ENCODE peak calls at places on chromosomes 16 and 17, in five cellular contexts. One of them, this sample, is unnamed.

GRCh38 chr16:26263406-26263805 is 571.6 kb downstream of the HS3ST4 start:
- DNase-seq in dorsolateral prefrontal cortex: no peak
- DNase-seq in heart right ventricle: no peak
- DNase-seq in fibroblast of lung: no peak
- DNase-seq in A549: no peak
- DNase-seq in this sample: no peak

GRCh38 chr17:3448059-3448630 is 14.5 kb upstream of the OR1E2 start:
- DNase-seq in dorsolateral prefrontal cortex: no peak
- DNase-seq in heart right ventricle: no peak
- DNase-seq in fibroblast of lung: no peak
- DNase-seq in A549: peak
- DNase-seq in this sample: no peak

GRCh38 chr16:85762970-85763369 is 12.1 kb upstream of the C16orf74 start:
- DNase-seq in dorsolateral prefrontal cortex: no peak
- DNase-seq in heart right ventricle: no peak
- DNase-seq in fibroblast of lung: no peak
- DNase-seq in A549: no peak
- DNase-seq in this sample: no peak

GRCh38 chr17:18166894-18167293 is 16.7 kb upstream of the ALKBH5 start:
- DNase-seq in dorsolateral prefrontal cortex: no peak
- DNase-seq in heart right ventricle: no peak
- DNase-seq in fibroblast of lung: no peak
- DNase-seq in A549: peak
- DNase-seq in this sample: no peak

GRCh38 chr16:78748471-78748929 is 649.0 kb downstream of the WWOX start:
- DNase-seq in dorsolateral prefrontal cortex: no peak
- DNase-seq in heart right ventricle: no peak
- DNase-seq in fibroblast of lung: no peak
- DNase-seq in A549: no peak
- DNase-seq in this sample: no peak

GRCh38 chr17:35314415-35315216 is 58.8 kb downstream of the SLFN11 start:
- DNase-seq in dorsolateral prefrontal cortex: no peak
- DNase-seq in heart right ventricle: no peak
- DNase-seq in fibroblast of lung: no peak
- DNase-seq in A549: peak
- DNase-seq in this sample: peak

GRCh38 chr17:17403899-17404576 is 72.8 kb upstream of the MED9 start:
- DNase-seq in dorsolateral prefrontal cortex: no peak
- DNase-seq in heart right ventricle: no peak
- DNase-seq in fibroblast of lung: no peak
- DNase-seq in A549: no peak
- DNase-seq in this sample: no peak

GRCh38 chr17:76076765-76077581 is 2.0 kb upstream of the ZACN start:
- DNase-seq in dorsolateral prefrontal cortex: no peak
- DNase-seq in heart right ventricle: no peak
- DNase-seq in fibroblast of lung: no peak
- DNase-seq in A549: no peak
- DNase-seq in this sample: no peak

GRCh38 chr17:28160610-28161009 is 118.1 kb downstream of the NLK start:
- DNase-seq in dorsolateral prefrontal cortex: no peak
- DNase-seq in heart right ventricle: no peak
- DNase-seq in fibroblast of lung: no peak
- DNase-seq in A549: no peak
- DNase-seq in this sample: no peak

GRCh38 chr16:51755039-51755501 is 604.0 kb upstream of the SALL1 start:
- DNase-seq in dorsolateral prefrontal cortex: no peak
- DNase-seq in heart right ventricle: no peak
- DNase-seq in fibroblast of lung: no peak
- DNase-seq in A549: no peak
- DNase-seq in this sample: no peak

GRCh38 chr17:78912082-78912481 is 9.1 kb upstream of the CEP295NL start:
- DNase-seq in dorsolateral prefrontal cortex: no peak
- DNase-seq in heart right ventricle: no peak
- DNase-seq in fibroblast of lung: no peak
- DNase-seq in A549: no peak
- DNase-seq in this sample: no peak

GRCh38 chr17:73400915-73401545 is 89.2 kb upstream of the CDC42EP4 start:
- DNase-seq in dorsolateral prefrontal cortex: no peak
- DNase-seq in heart right ventricle: no peak
- DNase-seq in fibroblast of lung: no peak
- DNase-seq in A549: no peak
- DNase-seq in this sample: no peak

GRCh38 chr17:59761385-59762021 is 54.0 kb downstream of the VMP1 start:
- DNase-seq in dorsolateral prefrontal cortex: no peak
- DNase-seq in heart right ventricle: no peak
- DNase-seq in fibroblast of lung: peak
- DNase-seq in A549: peak
- DNase-seq in this sample: peak

GRCh38 chr17:68085751-68086445 is 50.4 kb downstream of the KPNA2 start:
- DNase-seq in dorsolateral prefrontal cortex: no peak
- DNase-seq in heart right ventricle: no peak
- DNase-seq in fibroblast of lung: no peak
- DNase-seq in A549: no peak
- DNase-seq in this sample: peak

GRCh38 chr17:8785547-8786412 is 13.4 kb downstream of the MFSD6L start:
- DNase-seq in dorsolateral prefrontal cortex: peak
- DNase-seq in heart right ventricle: peak
- DNase-seq in fibroblast of lung: peak
- DNase-seq in A549: peak
- DNase-seq in this sample: peak

GRCh38 chr16:921321-921905 is 49.4 kb downstream of the LMF1 start:
- DNase-seq in dorsolateral prefrontal cortex: no peak
- DNase-seq in heart right ventricle: no peak
- DNase-seq in fibroblast of lung: no peak
- DNase-seq in A549: no peak
- DNase-seq in this sample: no peak

GRCh38 chr17:76723812-76724211 is 2.6 kb downstream of the JMJD6 start:
- DNase-seq in dorsolateral prefrontal cortex: no peak
- DNase-seq in heart right ventricle: no peak
- DNase-seq in fibroblast of lung: no peak
- DNase-seq in A549: no peak
- DNase-seq in this sample: no peak

GRCh38 chr17:2636169-2636930 is 42.9 kb downstream of the PAFAH1B1 start:
- DNase-seq in dorsolateral prefrontal cortex: no peak
- DNase-seq in heart right ventricle: no peak
- DNase-seq in fibroblast of lung: no peak
- DNase-seq in A549: no peak
- DNase-seq in this sample: no peak

GRCh38 chr16:17476414-17477259 is 5.9 kb upstream of the XYLT1 start:
- DNase-seq in dorsolateral prefrontal cortex: no peak
- DNase-seq in heart right ventricle: no peak
- DNase-seq in fibroblast of lung: peak
- DNase-seq in A549: peak
- DNase-seq in this sample: peak

GRCh38 chr17:3980381-3980975 is 16.2 kb upstream of the ATP2A3 start:
- DNase-seq in dorsolateral prefrontal cortex: no peak
- DNase-seq in heart right ventricle: no peak
- DNase-seq in fibroblast of lung: no peak
- DNase-seq in A549: no peak
- DNase-seq in this sample: no peak

GRCh38 chr16:86611517-86611840 is 33.1 kb downstream of the FOXL1 start:
- DNase-seq in dorsolateral prefrontal cortex: no peak
- DNase-seq in heart right ventricle: peak
- DNase-seq in fibroblast of lung: no peak
- DNase-seq in A549: no peak
- DNase-seq in this sample: no peak

GRCh38 chr17:79501910-79502309 is 108.9 kb downstream of the RBFOX3 start:
- DNase-seq in dorsolateral prefrontal cortex: no peak
- DNase-seq in heart right ventricle: no peak
- DNase-seq in fibroblast of lung: no peak
- DNase-seq in A549: no peak
- DNase-seq in this sample: no peak

GRCh38 chr17:76515291-76515949 is 14.2 kb upstream of the RHBDF2 start:
- DNase-seq in dorsolateral prefrontal cortex: no peak
- DNase-seq in heart right ventricle: peak
- DNase-seq in fibroblast of lung: peak
- DNase-seq in A549: no peak
- DNase-seq in this sample: peak

GRCh38 chr16:30844346-30844670 is 49.6 kb downstream of the BCL7C start:
- DNase-seq in dorsolateral prefrontal cortex: no peak
- DNase-seq in heart right ventricle: no peak
- DNase-seq in fibroblast of lung: no peak
- DNase-seq in A549: no peak
- DNase-seq in this sample: no peak
- H3K4me3 ChIP-seq in dorsolateral prefrontal cortex: no peak
- H3K4me3 ChIP-seq in heart right ventricle: no peak
- H3K4me3 ChIP-seq in fibroblast of lung: no peak
- H3K4me3 ChIP-seq in A549: no peak
- H3K4me3 ChIP-seq in this sample: no peak

DNA sequence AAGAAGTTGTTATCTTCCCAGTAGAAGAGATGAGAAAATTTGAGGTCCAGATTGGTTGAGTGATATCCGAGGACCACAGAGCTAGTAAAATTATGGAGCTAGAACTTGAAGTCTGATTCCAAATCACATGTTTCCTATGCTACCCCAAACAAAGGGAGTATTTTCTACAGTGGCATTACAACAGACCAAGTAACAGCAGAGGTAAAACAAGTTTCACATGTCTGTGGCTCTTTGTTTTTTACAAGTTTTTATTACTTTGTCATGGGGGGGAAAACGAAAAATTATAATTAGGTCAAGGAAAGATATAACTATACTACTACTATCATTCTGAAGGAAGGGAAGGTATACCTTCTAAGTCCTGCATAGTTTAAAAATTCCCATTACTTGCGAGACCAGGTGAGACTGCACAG is 49.4 kb downstream of the KANSL1 start:
- DNase-seq in dorsolateral prefrontal cortex: no peak
- DNase-seq in heart right ventricle: no peak
- DNase-seq in fibroblast of lung: no peak
- DNase-seq in A549: no peak
- DNase-seq in this sample: no peak
- H3K4me3 ChIP-seq in dorsolateral prefrontal cortex: no peak
- H3K4me3 ChIP-seq in heart right ventricle: no peak
- H3K4me3 ChIP-seq in fibroblast of lung: no peak
- H3K4me3 ChIP-seq in A549: no peak
- H3K4me3 ChIP-seq in this sample: no peak

GRCh38 chr16:67893791-67894399 is 841 bp downstream of the PSKH1 start:
- DNase-seq in dorsolateral prefrontal cortex: no peak
- DNase-seq in heart right ventricle: no peak
- DNase-seq in fibroblast of lung: peak
- DNase-seq in A549: no peak
- DNase-seq in this sample: no peak

GRCh38 chr16:67892899-67893790 is at the start of gene PSKH1:
- DNase-seq in dorsolateral prefrontal cortex: peak
- DNase-seq in heart right ventricle: peak
- DNase-seq in fibroblast of lung: peak
- DNase-seq in A549: peak
- DNase-seq in this sample: peak

GRCh38 chr16:67897231-67897630 is 4.2 kb downstream of the PSKH1 start:
- DNase-seq in dorsolateral prefrontal cortex: no peak
- DNase-seq in heart right ventricle: peak
- DNase-seq in fibroblast of lung: peak
- DNase-seq in A549: no peak
- DNase-seq in this sample: peak

GRCh38 chr16:67888311-67888710 is 3.6 kb downstream of the NRN1L start:
- DNase-seq in dorsolateral prefrontal cortex: no peak
- DNase-seq in heart right ventricle: no peak
- DNase-seq in fibroblast of lung: no peak
- DNase-seq in A549: no peak
- DNase-seq in this sample: no peak

DNA sequence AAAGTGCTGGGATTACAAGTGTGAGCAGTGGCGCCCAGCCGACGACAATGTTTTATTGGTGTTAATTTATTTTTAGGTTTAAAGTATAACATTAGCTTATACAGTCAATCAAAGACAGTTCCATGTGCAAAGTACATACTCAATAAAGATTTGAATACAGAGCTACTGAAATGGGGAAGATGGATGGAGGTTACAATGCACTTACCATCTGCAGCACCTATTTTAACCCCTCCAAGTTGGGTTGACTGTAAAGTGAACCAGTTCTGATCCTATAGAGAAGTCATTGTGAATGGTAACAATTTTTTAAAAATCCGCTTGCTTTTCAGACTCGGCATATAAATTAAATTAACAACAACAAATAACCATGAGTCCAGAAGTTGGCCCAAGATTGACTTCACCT is 679 bp upstream of the PSKH1 start:
- DNase-seq in dorsolateral prefrontal cortex: no peak
- DNase-seq in heart right ventricle: no peak
- DNase-seq in fibroblast of lung: no peak
- DNase-seq in A549: no peak
- DNase-seq in this sample: no peak
- H3K4me3 ChIP-seq in dorsolateral prefrontal cortex: peak
- H3K4me3 ChIP-seq in heart right ventricle: peak
- H3K4me3 ChIP-seq in fibroblast of lung: peak
- H3K4me3 ChIP-seq in A549: peak
- H3K4me3 ChIP-seq in this sample: peak

DNA sequence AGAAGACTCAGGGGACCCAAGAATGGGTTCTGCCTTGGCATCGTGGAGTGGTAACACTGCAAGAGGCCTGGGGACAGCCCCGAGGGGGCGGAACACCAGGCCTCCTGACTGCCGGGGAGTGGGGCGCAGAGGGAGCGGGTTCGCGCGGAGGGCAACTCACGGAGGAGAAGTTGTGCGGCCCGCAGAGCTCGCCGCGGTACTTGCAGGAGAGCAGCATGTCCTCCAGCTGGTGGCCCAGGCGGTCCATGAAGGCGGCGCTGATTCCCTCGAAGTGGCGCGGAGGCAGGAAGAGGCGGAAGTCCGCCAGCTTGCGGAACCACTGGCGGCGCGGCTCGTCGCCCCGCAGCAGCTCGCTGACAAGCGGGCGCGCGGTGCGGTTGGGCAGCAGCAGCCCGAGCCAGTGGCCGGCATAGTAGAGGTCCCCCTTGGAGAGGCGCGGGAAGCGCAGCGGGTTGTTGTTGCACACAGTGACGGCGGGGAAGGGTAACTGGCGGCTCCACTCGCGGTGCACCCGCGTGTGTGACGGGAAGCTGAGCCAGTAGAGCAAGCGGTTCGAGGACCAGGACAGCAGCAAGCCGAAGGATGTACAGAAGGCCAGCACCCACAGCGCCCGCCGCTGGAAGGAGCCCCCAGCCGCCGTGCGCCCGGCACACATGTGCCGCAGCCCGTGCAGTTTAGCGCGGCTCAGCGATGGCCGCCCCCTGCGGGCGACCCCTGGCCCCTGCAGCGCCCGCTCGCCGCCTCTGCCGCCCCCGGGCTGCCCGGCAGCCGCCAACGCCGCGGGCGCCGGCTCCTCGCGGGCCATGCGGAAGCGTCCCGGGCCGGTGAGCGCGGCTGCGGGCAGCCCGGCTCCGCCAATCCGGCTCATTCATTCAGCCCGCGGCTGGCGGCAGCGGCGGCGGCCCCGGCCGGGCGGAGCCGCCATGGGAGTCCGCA is 1.6 kb downstream of the ASIC2 start:
- DNase-seq in dorsolateral prefrontal cortex: peak
- DNase-seq in heart right ventricle: no peak
- DNase-seq in fibroblast of lung: peak
- DNase-seq in A549: peak
- DNase-seq in this sample: no peak
- H3K4me3 ChIP-seq in dorsolateral prefrontal cortex: peak
- H3K4me3 ChIP-seq in heart right ventricle: peak
- H3K4me3 ChIP-seq in fibroblast of lung: peak
- H3K4me3 ChIP-seq in A549: peak
- H3K4me3 ChIP-seq in this sample: peak

This sample was measured in adipocyte.